ENCODE peak calls at places on chromosome 14, in four cellular contexts. B is uterus, A is kidney epithelial cell, C is AG09309. P is an unnamed sample.

GRCh38 chr14:99662846-99663245 is 17.9 kb downstream of the HHIPL1 start:
- DNase-seq in B (no peak), A (no peak), C (no peak), P (no peak)

GRCh38 chr14:38616959-38617358 is 361.1 kb upstream of the CLEC14A start:
- DNase-seq in B (no peak), A (no peak), C (no peak), P (no peak)

GRCh38 chr14:74290415-74290814 is 12.3 kb downstream of the ABCD4 start:
- DNase-seq in B (no peak), A (no peak), C (no peak), P (no peak)

GRCh38 chr14:94373708-94374107 is 14.7 kb downstream of the SERPINA1 start:
- DNase-seq in B (no peak), A (peak), C (peak), P (peak)

GRCh38 chr14:71365305-71365865 is 458.1 kb downstream of the PCNX1 start:
- DNase-seq in B (no peak), A (no peak), C (no peak), P (no peak)

GRCh38 chr14:60482743-60483142 is 3.1 kb downstream of the C14orf39 start:
- DNase-seq in B (no peak), A (no peak), C (no peak), P (no peak)

GRCh38 chr14:30551460-30551859 is 7.5 kb upstream of the G2E3 start:
- DNase-seq in B (no peak), A (no peak), C (no peak), P (no peak)

GRCh38 chr14:96100171-96101064 is 61.3 kb downstream of the C14orf132 start:
- DNase-seq in B (peak), A (no peak), C (no peak), P (no peak)

GRCh38 chr14:72904840-72905561 is 11.1 kb upstream of the DPF3 start:
- DNase-seq in B (peak), A (no peak), C (peak), P (peak)

GRCh38 chr14:56562883-56563282 is 16.7 kb upstream of the TMEM260 start:
- DNase-seq in B (no peak), A (no peak), C (no peak), P (no peak)

GRCh38 chr14:90760591-90761316 is 55.5 kb downstream of the TTC7B start:
- DNase-seq in B (no peak), A (no peak), C (no peak), P (no peak)

GRCh38 chr14:64539186-64539552 is 1.4 kb upstream of the HSPA2 start:
- DNase-seq in B (no peak), A (no peak), C (no peak), P (no peak)

GRCh38 chr14:104210548-104211195 is 72.3 kb downstream of the KIF26A start:
- DNase-seq in B (no peak), A (no peak), C (no peak), P (no peak)

GRCh38 chr14:100737526-100737925 is 10.8 kb downstream of the DLK1 start:
- DNase-seq in B (peak), A (no peak), C (no peak), P (no peak)

GRCh38 chr14:98958048-98959031 is 313.7 kb downstream of the BCL11B start:
- DNase-seq in B (no peak), A (no peak), C (no peak), P (no peak)

GRCh38 chr14:92950193-92950540 is 27.2 kb downstream of the CHGA start:
- DNase-seq in B (no peak), A (no peak), C (no peak), P (no peak)

GRCh38 chr14:37595809-37596595 is 573 bp downstream of the TTC6 start:
- DNase-seq in B (no peak), A (peak), C (no peak), P (no peak)

GRCh38 chr14:33509927-33510535 is 440.8 kb downstream of the EGLN3 start:
- DNase-seq in B (peak), A (peak), C (peak), P (peak)

GRCh38 chr14:103444837-103445524 is 59.8 kb downstream of the MARK3 start:
- DNase-seq in B (no peak), A (no peak), C (no peak), P (no peak)

GRCh38 chr14:76904740-76905569 is 78.7 kb downstream of the LRRC74A start:
- DNase-seq in B (peak), A (peak), C (peak), P (peak)

GRCh38 chr14:91098591-91098990 is 15.3 kb upstream of the DGLUCY start:
- DNase-seq in B (no peak), A (no peak), C (no peak), P (no peak)

GRCh38 chr14:34362625-34363251 is 99.3 kb downstream of the SPTSSA start:
- DNase-seq in B (no peak), A (no peak), C (no peak), P (no peak)

GRCh38 chr14:35167496-35167895 is 45.1 kb downstream of the PRORP start:
- DNase-seq in B (no peak), A (no peak), C (no peak), P (no peak)

GRCh38 chr14:20331048-20331613 is 1.9 kb downstream of the CCNB1IP1 start:
- DNase-seq in B (no peak), A (no peak), C (no peak), P (no peak)

GRCh38 chr14:20328705-20329104 is 4.4 kb downstream of the CCNB1IP1 start:
- DNase-seq in B (no peak), A (no peak), C (no peak), P (no peak)

GRCh38 chr14:20329355-20329754 is 3.7 kb downstream of the CCNB1IP1 start:
- DNase-seq in B (no peak), A (no peak), C (no peak), P (no peak)

GRCh38 chr14:20332386-20332945 is 613 bp downstream of the CCNB1IP1 start:
- DNase-seq in B (no peak), A (no peak), C (no peak), P (no peak)

GRCh38 chr14:20327005-20327869 is 5.8 kb downstream of the CCNB1IP1 start:
- DNase-seq in B (no peak), A (no peak), C (peak), P (peak)
- H3K4me3 ChIP-seq in B (no peak), A (no peak), C (no peak), P (no peak)

GRCh38 chr14:31945074-31945613 is 132.0 kb upstream of the ARHGAP5 start:
- DNase-seq in B (no peak), A (no peak), C (no peak), P (no peak)
- H3K4me3 ChIP-seq in B (no peak), A (no peak), C (no peak), P (no peak)

GRCh38 chr14:23366163-23366921 is 1.4 kb upstream of the EFS start:
- DNase-seq in B (peak), A (peak), C (no peak), P (no peak)
- H3K4me3 ChIP-seq in B (peak), A (peak), C (peak), P (peak)

GRCh38 chr14:89616425-89617141 is 199.6 kb upstream of the FOXN3 start:
- DNase-seq in B (no peak), A (no peak), C (no peak), P (no peak)
- H3K4me3 ChIP-seq in B (no peak), A (no peak), C (no peak), P (no peak)

DNA sequence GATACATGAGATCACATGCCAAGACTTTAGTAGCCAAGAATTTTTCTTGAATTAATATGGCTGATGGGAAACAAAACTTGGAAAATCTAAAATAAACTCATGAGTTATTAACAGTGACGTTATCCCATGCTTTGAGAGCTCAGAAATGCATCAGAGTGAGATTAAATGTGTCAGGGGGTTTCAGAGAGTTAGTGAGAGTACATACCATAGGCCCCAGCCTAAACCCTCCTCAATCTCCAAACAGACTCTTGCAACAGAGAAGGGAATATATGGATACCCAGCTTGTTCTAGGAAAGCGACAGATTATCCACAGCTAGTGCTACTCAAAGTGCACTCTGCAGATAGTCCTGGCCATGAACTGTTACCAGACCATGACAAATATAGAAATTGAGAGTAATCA is 19.3 kb downstream of the SLC35F4 start:
- DNase-seq in B (no peak), A (no peak), C (no peak), P (no peak)
- H3K4me3 ChIP-seq in B (no peak), A (no peak), C (no peak), P (no peak)

DNA sequence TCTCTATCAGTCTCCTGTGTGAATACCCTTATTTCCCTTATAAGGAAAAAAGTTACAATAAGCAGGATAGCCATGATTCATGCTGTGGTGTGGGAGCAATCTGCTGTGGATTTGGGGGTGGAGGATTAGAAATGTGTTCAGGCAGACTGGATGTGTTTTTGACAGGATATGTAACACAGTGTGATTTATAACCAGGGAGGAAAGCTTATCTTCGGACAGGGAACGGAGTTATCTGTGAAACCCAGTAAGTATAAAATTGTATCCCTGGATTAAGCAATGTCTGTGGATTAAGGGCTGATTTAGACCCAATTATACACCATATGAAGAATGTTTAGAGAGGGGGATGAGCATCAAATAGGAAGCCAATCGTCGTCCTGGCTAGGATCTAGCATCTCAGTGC is 68.8 kb downstream of the DAD1 start:
- DNase-seq in B (no peak), A (peak), C (peak), P (peak)
- H3K4me3 ChIP-seq in B (no peak), A (no peak), C (no peak), P (no peak)

DNA sequence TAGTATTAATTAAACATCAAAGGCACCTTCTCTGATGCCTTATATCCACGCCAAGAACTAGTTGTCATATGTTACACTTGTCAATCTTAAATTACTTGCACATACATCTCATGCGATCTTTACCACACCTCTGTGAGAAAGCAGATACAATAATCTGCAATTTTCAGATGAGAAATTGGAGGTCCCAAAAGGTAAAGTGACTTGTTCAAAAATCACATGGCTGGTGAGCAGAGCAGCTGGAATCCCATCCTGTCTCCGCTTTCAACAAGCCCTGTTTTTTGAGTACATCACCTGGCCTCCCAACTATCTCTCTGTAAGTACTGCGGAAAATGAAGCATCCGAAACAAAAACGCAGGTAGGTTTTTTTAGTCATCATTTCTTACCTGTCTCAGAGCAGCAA is 203.4 kb upstream of the FOXN3 start:
- DNase-seq in B (no peak), A (no peak), C (no peak), P (no peak)
- H3K4me3 ChIP-seq in B (no peak), A (no peak), C (no peak), P (no peak)